ENCODE peak calls at places on chromosomes 16 and 17, in six cellular contexts. H is fibroblast of lung, Z is IMR-90, B is H9, T is keratinocyte, G is MM.1S. A is an unnamed sample. For H4K20me1, the result is how much of the 10 kb centered on the place peaks cover.

GRCh38 chr17:41777579-41778188 is 8.8 kb downstream of the JUP start:
- DNase-seq in H (peak), Z (peak), B (no peak), T (no peak), G (no peak), A (peak)

GRCh38 chr16:17125671-17126070 is 345.1 kb downstream of the XYLT1 start:
- DNase-seq in H (no peak), Z (peak), B (no peak), T (no peak), G (no peak), A (no peak)

GRCh38 chr17:59004338-59005111 is 102.2 kb downstream of the TRIM37 start:
- DNase-seq in H (peak), Z (peak), B (peak), T (peak), G (peak), A (peak)

GRCh38 chr17:49548506-49549310 is 27.0 kb upstream of the NXPH3 start:
- DNase-seq in H (peak), Z (peak), B (peak), T (no peak), G (no peak), A (peak)

GRCh38 chr16:57578521-57579360 is 36.3 kb downstream of the ADGRG5 start:
- DNase-seq in H (no peak), Z (no peak), B (peak), T (no peak), G (no peak), A (peak)

GRCh38 chr16:22898874-22899348 is 84.9 kb downstream of the HS3ST2 start:
- DNase-seq in H (peak), Z (peak), B (peak), T (peak), G (peak), A (peak)

GRCh38 chr16:31348578-31348977 is 6.4 kb upstream of the ITGAX start:
- DNase-seq in H (no peak), Z (no peak), B (no peak), T (no peak), G (no peak), A (no peak)

GRCh38 chr17:49603720-49604119 is 28.0 kb downstream of the NXPH3 start:
- DNase-seq in H (no peak), Z (no peak), B (no peak), T (no peak), G (no peak), A (peak)

GRCh38 chr16:48081656-48082055 is 74.1 kb downstream of the ABCC12 start:
- DNase-seq in H (peak), Z (peak), B (no peak), T (no peak), G (no peak), A (peak)

GRCh38 chr16:89170346-89171215 is 967 bp upstream of the CDH15 start:
- DNase-seq in H (no peak), Z (no peak), B (peak), T (no peak), G (peak), A (peak)

GRCh38 chr17:4476017-4476416 is 22.7 kb upstream of the SPNS2 start:
- DNase-seq in H (no peak), Z (no peak), B (no peak), T (no peak), G (no peak), A (peak)
- H2AFZ ChIP-seq in H (no peak), Z (no peak), B (no peak), T (peak), G (no peak), A (no peak)

GRCh38 chr16:85553436-85554113 is 59.5 kb upstream of the GSE1 start:
- DNase-seq in H (peak), Z (peak), B (peak), T (no peak), G (peak), A (peak)
- TF ChIP-seq CTCF in H (no peak), Z (peak), B (no peak), T (peak), G (peak), A (no peak)

GRCh38 chr17:62064791-62065563 is at the start of gene MED13:
- DNase-seq in H (peak), Z (peak), B (peak), T (no peak), G (peak), A (peak)
- H4K20me1 ChIP-seq in H (under half), Z (under half), B (under half), T (under half), G (under half), A (under half)

DNA sequence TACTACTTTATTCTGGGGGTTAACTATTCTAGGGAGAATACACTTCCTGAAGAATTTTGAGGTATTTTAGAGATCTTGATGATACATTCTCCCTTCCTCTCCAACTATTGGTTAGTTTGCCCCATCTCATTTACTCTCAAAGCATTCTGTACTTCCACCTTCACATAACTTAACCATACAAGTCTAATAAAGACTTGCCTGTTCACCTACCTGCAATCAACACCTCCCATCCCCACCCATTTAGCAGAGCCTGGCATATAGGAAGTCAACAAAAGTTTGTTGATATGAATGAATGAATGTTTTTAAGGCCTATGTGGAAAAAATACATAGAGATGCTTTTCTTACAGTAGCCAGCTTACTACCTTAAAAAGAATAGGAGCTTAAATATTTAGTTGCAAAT is 50.8 kb downstream of the MYO1D start:
- DNase-seq in H (no peak), Z (no peak), B (no peak), T (no peak), G (no peak), A (no peak)
- H2AFZ ChIP-seq in H (no peak), Z (no peak), B (no peak), T (no peak), G (no peak), A (no peak)

GRCh38 chr16:4534151-4534790 is 4.3 kb downstream of the CDIP1 start:
- DNase-seq in H (no peak), Z (no peak), B (no peak), T (no peak), G (no peak), A (peak)
- TF ChIP-seq CTCF in H (no peak), Z (no peak), B (no peak), T (no peak), G (no peak), A (no peak)

GRCh38 chr17:74219576-74220133 is 6.3 kb downstream of the TTYH2 start:
- DNase-seq in H (no peak), Z (no peak), B (no peak), T (no peak), G (no peak), A (no peak)
- H4K20me1 ChIP-seq in H (under half), Z (under half), B (under half), T (under half), G (under half), A (under half)

DNA sequence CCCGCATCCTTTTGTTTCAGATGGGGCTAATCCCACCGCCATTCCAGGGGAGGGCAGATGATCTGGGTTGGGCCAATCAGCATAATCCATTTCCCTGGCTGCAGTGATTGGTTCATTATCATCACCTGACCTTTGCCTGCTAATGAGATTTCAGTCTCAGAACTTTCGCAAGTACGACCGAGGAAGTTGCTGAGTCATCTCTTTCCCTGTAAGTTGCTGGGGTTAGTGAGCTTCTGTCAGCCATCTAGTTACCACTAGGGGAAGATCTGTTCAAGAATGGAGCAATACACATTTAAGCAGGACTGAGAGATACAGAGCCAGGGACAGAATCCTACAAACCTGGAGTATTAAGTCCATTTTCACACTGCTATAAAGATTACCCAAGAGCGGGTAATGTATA is 65.3 kb upstream of the NUDT7 start:
- DNase-seq in H (peak), Z (peak), B (peak), T (no peak), G (no peak), A (no peak)
- H2AFZ ChIP-seq in H (no peak), Z (no peak), B (no peak), T (no peak), G (no peak), A (no peak)

GRCh38 chr16:15523092-15523541 is 88.7 kb downstream of the BMERB1 start:
- DNase-seq in H (no peak), Z (no peak), B (no peak), T (no peak), G (peak), A (no peak)
- TF ChIP-seq CTCF in H (no peak), Z (no peak), B (peak), T (peak), G (peak), A (no peak)

DNA sequence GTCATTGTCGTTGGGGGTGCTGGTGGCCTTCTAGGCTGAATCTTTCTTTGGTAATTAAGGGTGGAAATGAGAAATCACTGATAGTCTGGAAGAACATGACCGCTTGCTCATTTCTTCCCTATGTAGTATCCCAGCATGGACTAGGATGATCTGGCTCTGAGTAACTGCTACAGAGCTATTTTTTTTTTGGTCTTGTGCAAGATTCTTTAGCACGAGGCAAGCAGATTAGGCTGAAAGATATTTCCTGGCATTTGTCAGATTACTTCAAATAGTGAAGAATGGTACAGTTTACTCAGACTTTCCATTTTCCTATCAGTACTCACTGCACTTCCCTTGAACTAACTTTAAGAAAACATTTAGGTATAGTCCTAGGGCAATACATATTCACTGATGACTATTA is 89.0 kb downstream of the SYCE1L start:
- DNase-seq in H (peak), Z (peak), B (no peak), T (no peak), G (no peak), A (peak)
- H4K20me1 ChIP-seq in H (under half), Z (under half), B (under half), T (under half), G (under half), A (under half)

GRCh38 chr17:72613411-72614292 is 478.8 kb downstream of the SLC39A11 start:
- DNase-seq in H (peak), Z (peak), B (no peak), T (no peak), G (no peak), A (peak)
- H2AFZ ChIP-seq in H (no peak), Z (peak), B (no peak), T (peak), G (no peak), A (peak)